ENCODE peak calls at places on chromosomes 11 and 22, in eight cellular contexts. K, S, V, X, J, E, C and O are unnamed samples.

GRCh38 chr11:27385245-27385644 is 22.2 kb upstream of the CCDC34 start:
- DNase-seq in K (no peak), S (no peak), V (peak; percentile 82), X (no peak), J (no peak), E (no peak), C (peak; percentile 92), O (peak; percentile 52)

GRCh38 chr22:40107244-40107643 is 70.5 kb upstream of the TNRC6B start:
- DNase-seq in K (no peak), S (no peak), V (no peak), X (no peak), J (no peak), E (no peak), C (peak; percentile 15), O (peak; percentile 16)

GRCh38 chr11:94623120-94623735 is 56.1 kb downstream of the PIWIL4 start:
- DNase-seq in K (peak; percentile 85), S (no peak), V (peak; percentile 78), X (peak; percentile 41), J (peak; percentile 56), E (peak; percentile 96), C (peak; percentile 83), O (peak; percentile 75)

GRCh38 chr22:48450188-48450825 is 1377.4 kb downstream of the BRD1 start:
- DNase-seq in K (no peak), S (no peak), V (no peak), X (no peak), J (no peak), E (no peak), C (no peak), O (no peak)

GRCh38 chr11:36377759-36378553 is 81.9 kb downstream of the PRR5L start:
- DNase-seq in K (no peak), S (no peak), V (no peak), X (no peak), J (no peak), E (peak; percentile 13), C (no peak), O (no peak)

GRCh38 chr22:47865626-47866025 is 1103.2 kb downstream of the TBC1D22A start:
- DNase-seq in K (no peak), S (no peak), V (no peak), X (no peak), J (no peak), E (no peak), C (no peak), O (no peak)

GRCh38 chr11:71998061-71998460 is 648 bp upstream of the IL18BP start:
- DNase-seq in K (no peak), S (no peak), V (no peak), X (no peak), J (no peak), E (no peak), C (no peak), O (no peak)

GRCh38 chr11:107545101-107545514 is 20.4 kb downstream of the ALKBH8 start:
- DNase-seq in K (no peak), S (no peak), V (peak; percentile 63), X (no peak), J (no peak), E (no peak), C (peak; percentile 78), O (peak; percentile 67)

GRCh38 chr11:20387262-20388095 is at the start of gene PRMT3:
- DNase-seq in K (peak; percentile 99), S (peak; percentile 99), V (peak; percentile 94), X (peak; percentile 99), J (peak; percentile 95), E (peak; percentile 97), C (peak; percentile 96), O (peak; percentile 93)

GRCh38 chr11:94958118-94958517 is 15.2 kb downstream of the CWC15 start:
- DNase-seq in K (no peak), S (no peak), V (peak; percentile 66), X (no peak), J (no peak), E (no peak), C (peak; percentile 68), O (no peak)

GRCh38 chr11:10693509-10694071 is at the start of gene IRAG1:
- DNase-seq in K (peak; percentile 11), S (no peak), V (peak; percentile 78), X (no peak), J (no peak), E (peak; percentile 15), C (peak; percentile 67), O (no peak)

GRCh38 chr22:43441751-43442150 is 29.9 kb downstream of the MPPED1 start:
- DNase-seq in K (no peak), S (no peak), V (no peak), X (no peak), J (no peak), E (no peak), C (no peak), O (no peak)

GRCh38 chr22:28064941-28065340 is 145.9 kb upstream of the PITPNB start:
- DNase-seq in K (no peak), S (no peak), V (peak; percentile 24), X (no peak), J (no peak), E (no peak), C (no peak), O (no peak)

GRCh38 chr11:134544095-134544815 is 132.2 kb upstream of the B3GAT1 start:
- DNase-seq in K (no peak), S (no peak), V (no peak), X (no peak), J (peak; percentile 13), E (peak; percentile 29), C (no peak), O (no peak)